ENCODE peak calls at places on chromosome 2, in ten cellular contexts. U is CD4-positive, alpha-beta T cell; M is heart right ventricle; K is upper lobe of right lung; F is testis; E is AG09309; R is suprapubic skin; N is GM20000; O is HFFc6; X is progenitor cell of endocrine pancreas. P is an unnamed sample.

GRCh38 chr2:26712486-26713465 is 20.3 kb downstream of the KCNK3 start:
- DNase-seq in U (no peak), M (no peak), K (no peak), F (peak), E (no peak), R (no peak), N (no peak), O (no peak), X (no peak), P (no peak)

GRCh38 chr2:231100990-231101389 is 23.9 kb downstream of the HTR2B start:
- DNase-seq in U (no peak), M (no peak), K (no peak), F (no peak), E (no peak), R (no peak), N (no peak), O (no peak), X (no peak), P (no peak)

GRCh38 chr2:191056218-191056617 is 42.2 kb upstream of the STAT1 start:
- DNase-seq in U (no peak), M (no peak), K (no peak), F (no peak), E (no peak), R (no peak), N (no peak), O (no peak), X (no peak), P (no peak)

GRCh38 chr2:224969095-224969494 is 73.2 kb downstream of the DOCK10 start:
- DNase-seq in U (no peak), M (no peak), K (no peak), F (no peak), E (no peak), R (no peak), N (no peak), O (no peak), X (no peak), P (no peak)

GRCh38 chr2:178291703-178292102 is 97.4 kb downstream of the OSBPL6 start:
- DNase-seq in U (no peak), M (no peak), K (no peak), F (no peak), E (no peak), R (no peak), N (no peak), O (no peak), X (no peak), P (no peak)

GRCh38 chr2:121336528-121337294 is 51.7 kb upstream of the TFCP2L1 start:
- DNase-seq in U (no peak), M (no peak), K (no peak), F (no peak), E (no peak), R (peak), N (no peak), O (no peak), X (no peak), P (no peak)

GRCh38 chr2:196287977-196288538 is 116.7 kb upstream of the STK17B start:
- DNase-seq in U (no peak), M (no peak), K (no peak), F (no peak), E (no peak), R (no peak), N (no peak), O (no peak), X (no peak), P (no peak)

GRCh38 chr2:159615936-159616733 is at the start of gene BAZ2B:
- DNase-seq in U (no peak), M (peak), K (no peak), F (peak), E (peak), R (peak), N (peak), O (peak), X (peak), P (no peak)

GRCh38 chr2:239932881-239933735 is 92.0 kb downstream of the NDUFA10 start:
- DNase-seq in U (no peak), M (no peak), K (peak), F (peak), E (no peak), R (peak), N (no peak), O (no peak), X (no peak), P (no peak)

GRCh38 chr2:182924311-182924710 is 57.9 kb upstream of the FRZB start:
- DNase-seq in U (no peak), M (no peak), K (no peak), F (no peak), E (peak), R (no peak), N (no peak), O (no peak), X (no peak), P (no peak)

GRCh38 chr2:95264626-95265025 is 9.6 kb upstream of the PROM2 start:
- DNase-seq in U (no peak), M (no peak), K (no peak), F (no peak), E (no peak), R (no peak), N (no peak), O (no peak), X (no peak), P (no peak)
- TF ChIP-seq CTCF in U (no peak), M (no peak), K (no peak), F (no peak), E (peak), R (no peak), N (no peak), O (no peak), X (no peak), P (no peak)

GRCh38 chr2:218405365-218406208 is 5.9 kb downstream of the CTDSP1 start:
- DNase-seq in U (no peak), M (no peak), K (peak), F (no peak), E (no peak), R (no peak), N (no peak), O (no peak), X (no peak), P (no peak)

GRCh38 chr2:218406949-218407703 is 7.5 kb downstream of the CTDSP1 start:
- DNase-seq in U (peak), M (peak), K (peak), F (peak), E (no peak), R (peak), N (no peak), O (peak), X (no peak), P (no peak)

GRCh38 chr2:218404351-218405145 is 4.9 kb downstream of the CTDSP1 start:
- DNase-seq in U (no peak), M (no peak), K (no peak), F (no peak), E (no peak), R (no peak), N (no peak), O (no peak), X (no peak), P (no peak)

GRCh38 chr2:218407717-218408116 is 8.0 kb downstream of the CTDSP1 start:
- DNase-seq in U (no peak), M (no peak), K (no peak), F (no peak), E (no peak), R (no peak), N (no peak), O (no peak), X (no peak), P (no peak)

DNA sequence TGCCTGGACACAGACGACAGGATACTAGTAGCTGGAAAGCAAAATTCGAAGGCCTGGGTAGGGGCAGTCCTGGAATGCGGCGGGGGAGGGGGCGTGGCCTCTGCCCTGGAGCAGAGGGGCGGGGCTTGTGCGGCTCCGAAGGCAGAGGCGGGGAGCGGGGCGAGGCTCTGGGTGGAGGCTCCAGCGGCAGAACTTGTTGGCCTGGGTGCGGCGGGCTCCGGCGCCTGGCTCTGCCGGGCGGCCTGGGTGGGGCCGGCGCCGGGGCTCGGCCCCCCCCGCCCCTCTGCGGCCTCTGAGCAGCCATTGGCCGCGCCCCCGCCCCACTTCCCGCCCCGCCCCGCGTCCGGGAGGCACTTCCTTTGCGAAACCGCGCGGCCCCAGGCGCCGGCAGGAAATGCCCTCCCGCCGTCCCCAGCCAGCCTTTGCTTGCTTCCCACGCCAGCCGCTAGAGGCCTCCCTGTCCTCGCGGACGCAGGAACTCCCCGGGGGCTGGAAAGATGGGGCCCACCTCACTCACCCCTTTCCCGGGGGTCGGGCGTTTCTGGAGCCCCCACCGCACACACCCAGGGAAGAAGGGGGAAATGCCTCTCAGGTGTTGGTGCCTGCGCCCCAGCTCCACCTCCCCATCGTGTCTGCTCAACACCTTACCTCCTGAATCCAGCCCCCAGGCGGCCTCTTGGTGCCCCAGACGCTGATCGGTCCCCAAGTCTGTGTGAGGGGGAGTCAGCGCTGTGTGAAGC is 6.7 kb downstream of the CTDSP1 start:
- DNase-seq in U (peak), M (peak), K (peak), F (peak), E (no peak), R (peak), N (peak), O (peak), X (peak), P (peak)
- TF ChIP-seq CTCF in U (peak), M (peak), K (peak), F (peak), E (peak), R (peak), N (peak), O (peak), X (peak), P (no peak)

GRCh38 chr2:68466361-68466777 is 725 bp downstream of the FBXO48 start:
- DNase-seq in U (peak), M (no peak), K (no peak), F (peak), E (peak), R (no peak), N (peak), O (peak), X (no peak), P (no peak)
- TF ChIP-seq CTCF in U (no peak), M (peak), K (peak), F (no peak), E (peak), R (no peak), N (no peak), O (peak), X (no peak), P (no peak)

GRCh38 chr2:1246239-1246638 is 167.0 kb upstream of the TPO start:
- DNase-seq in U (no peak), M (no peak), K (no peak), F (no peak), E (no peak), R (no peak), N (no peak), O (no peak), X (no peak), P (no peak)
- TF ChIP-seq CTCF in U (no peak), M (no peak), K (no peak), F (no peak), E (no peak), R (no peak), N (no peak), O (no peak), X (no peak), P (no peak)

DNA sequence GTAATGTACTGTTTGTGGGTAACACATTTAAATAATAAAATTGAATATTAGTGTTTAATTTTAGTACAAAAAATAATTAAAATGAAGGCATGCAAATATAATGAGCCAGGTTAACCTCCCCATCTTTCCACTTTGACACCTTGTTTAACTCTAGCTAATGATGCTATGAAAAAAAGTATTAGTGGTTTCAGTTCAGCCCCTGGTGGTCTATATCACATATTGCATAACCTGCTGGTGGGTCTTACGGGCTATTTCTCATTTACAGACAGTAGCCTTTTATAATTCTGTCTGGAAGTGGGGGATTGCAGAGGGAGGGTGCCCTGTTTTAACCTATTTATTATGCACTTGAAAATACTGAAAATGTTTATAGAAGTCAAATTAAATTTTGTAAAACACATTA is 380.9 kb downstream of the MTX2 start:
- DNase-seq in U (no peak), M (no peak), K (no peak), F (no peak), E (no peak), R (no peak), N (no peak), O (no peak), X (no peak), P (no peak)
- TF ChIP-seq CTCF in U (no peak), M (no peak), K (no peak), F (peak), E (no peak), R (no peak), N (no peak), O (peak), X (peak), P (no peak)

GRCh38 chr2:21928292-21928691 is 804.5 kb downstream of the TDRD15 start:
- DNase-seq in U (no peak), M (no peak), K (no peak), F (no peak), E (no peak), R (no peak), N (no peak), O (no peak), X (no peak), P (no peak)
- TF ChIP-seq CTCF in U (no peak), M (peak), K (no peak), F (no peak), E (no peak), R (no peak), N (no peak), O (no peak), X (peak), P (no peak)

GRCh38 chr2:675982-676646 is 1.1 kb downstream of the TMEM18 start:
- DNase-seq in U (no peak), M (no peak), K (peak), F (peak), E (peak), R (no peak), N (peak), O (peak), X (peak), P (no peak)
- TF ChIP-seq CTCF in U (no peak), M (no peak), K (no peak), F (peak), E (peak), R (no peak), N (no peak), O (peak), X (peak), P (no peak)

P was measured in activated B cell treated with CpG ODN at 0.5 μM for 24 hours.